ENCODE peak calls at places on chromosome 19, in ten cellular contexts. R is ovary, A is heart right ventricle, Z is pancreas, Y is mucosa of descending colon, J is tibial nerve, H is thyroid gland, W is BE2C, D is Panc1, P is vagina. C is an unnamed sample.

GRCh38 chr19:18637644-18638630 is 1.1 kb downstream of the KLHL26 start:
- DNase-seq in D (no peak), P (no peak), Z (peak; percentile 80), H (peak; percentile 67), J (no peak), W (no peak), Y (peak; percentile 67), A (no peak), R (no peak), C (no peak)

GRCh38 chr19:45078390-45079062 is 534 bp upstream of the GEMIN7 start:
- DNase-seq in P (no peak), H (no peak), R (no peak), Z (no peak), W (no peak), J (no peak), A (no peak), D (no peak), Y (no peak), C (no peak)

GRCh38 chr19:14830702-14831101 is 4.3 kb downstream of the OR7A5 start:
- DNase-seq in Y (no peak), Z (no peak), R (no peak), D (no peak), W (no peak), J (no peak), H (no peak), P (no peak), A (no peak), C (no peak)

GRCh38 chr19:1907563-1908363 is 2.6 kb downstream of the ADAT3 start:
- DNase-seq in A (no peak), W (no peak), D (no peak), H (peak; percentile 16), P (peak; percentile 96), Y (peak; percentile 88), J (no peak), R (peak; percentile 43), Z (peak; percentile 55), C (no peak)

GRCh38 chr19:6683971-6684370 is 14.0 kb upstream of the TNFSF14 start:
- DNase-seq in J (no peak), W (no peak), D (no peak), Z (no peak), P (no peak), R (no peak), Y (peak; percentile 5), A (no peak), H (no peak), C (no peak)

GRCh38 chr19:2003901-2004300 is 11.6 kb downstream of the BTBD2 start:
- DNase-seq in P (no peak), D (no peak), J (no peak), R (no peak), A (no peak), W (no peak), Y (no peak), Z (no peak), H (no peak), C (no peak)

GRCh38 chr19:8569066-8569761 is 8.0 kb downstream of the MYO1F start:
- DNase-seq in W (no peak), A (no peak), Z (peak; percentile 58), P (no peak), Y (peak; percentile 73), D (no peak), J (peak; percentile 50), R (no peak), H (peak; percentile 5), C (peak; percentile 92)

GRCh38 chr19:53977991-53978731 is 13.3 kb upstream of the CACNG6 start:
- DNase-seq in D (peak; percentile 97), W (no peak), A (peak; percentile 72), Z (peak; percentile 46), R (no peak), P (no peak), Y (no peak), J (peak; percentile 25), H (no peak), C (peak; percentile 69)

GRCh38 chr19:2984196-2984490 is 6.8 kb downstream of the TLE6 start:
- DNase-seq in Y (no peak), A (no peak), W (no peak), H (no peak), J (no peak), D (no peak), Z (no peak), P (no peak), R (no peak), C (no peak)

GRCh38 chr19:17436874-17437267 is 11.6 kb downstream of the TMEM221 start:
- DNase-seq in Z (no peak), W (no peak), P (no peak), H (no peak), Y (no peak), J (no peak), D (no peak), A (no peak), R (no peak), C (no peak)

GRCh38 chr19:13032837-13033236 is 37.6 kb downstream of the NFIX start:
- DNase-seq in H (no peak), J (no peak), Z (no peak), A (no peak), Y (no peak), W (no peak), P (no peak), R (no peak), D (no peak), C (no peak)

GRCh38 chr19:2246801-2247361 is 2.2 kb upstream of the AMH start:
- DNase-seq in Z (no peak), J (no peak), W (no peak), D (no peak), P (no peak), A (peak; percentile 73), R (no peak), Y (no peak), H (no peak), C (peak; percentile 57)

GRCh38 chr19:2678043-2678671 is 24.3 kb downstream of the GNG7 start:
- DNase-seq in D (no peak), A (no peak), W (no peak), J (no peak), P (no peak), H (no peak), R (no peak), Y (no peak), Z (no peak), C (no peak)

GRCh38 chr19:45404557-45405434 is at the start of gene PPP1R13L:
- DNase-seq in W (peak; percentile 53), H (peak; percentile 94), R (peak; percentile 52), J (no peak), Y (peak; percentile 95), A (peak; percentile 87), D (peak; percentile 69), Z (peak; percentile 95), P (no peak), C (peak; percentile 82)

GRCh38 chr19:23116802-23117571 is at the start of gene ZNF730:
- DNase-seq in Y (peak; percentile 68), P (no peak), D (no peak), H (peak; percentile 39), J (no peak), A (peak; percentile 37), R (peak; percentile 12), Z (peak; percentile 20), W (peak; percentile 78), C (peak; percentile 83)

GRCh38 chr19:8473652-8474476 is 28.6 kb downstream of the PRAM1 start:
- DNase-seq in Z (no peak), J (no peak), W (no peak), H (no peak), A (no peak), P (no peak), Y (no peak), D (no peak), R (no peak), C (no peak)

GRCh38 chr19:17950310-17951150 is 16.4 kb upstream of the KCNN1 start:
- DNase-seq in H (peak; percentile 21), W (peak; percentile 28), P (no peak), A (no peak), D (no peak), J (no peak), Z (no peak), R (no peak), Y (no peak), C (no peak)

GRCh38 chr19:49869484-49870308 is 2.3 kb upstream of the PNKP start:
- DNase-seq in D (peak; percentile 97), Z (peak; percentile 96), Y (peak; percentile 96), W (peak; percentile 96), H (peak; percentile 96), J (peak; percentile 96), P (no peak), A (peak; percentile 96), R (peak; percentile 95), C (peak; percentile 100)
- TF ChIP-seq CTCF in D (no peak), Z (no peak), Y (peak; percentile 34), W (no peak), H (no peak), J (peak; percentile 63), P (no peak), A (no peak), R (peak; percentile 67), C (no peak)

GRCh38 chr19:35125746-35126623 is 8.9 kb downstream of the LGI4 start:
- DNase-seq in H (no peak), P (no peak), W (no peak), D (no peak), R (no peak), Y (peak; percentile 62), A (no peak), J (no peak), Z (no peak), C (no peak)

GRCh38 chr19:35125270-35125717 is 9.6 kb downstream of the LGI4 start:
- DNase-seq in Z (no peak), J (no peak), D (no peak), A (no peak), P (no peak), R (no peak), W (no peak), H (no peak), Y (peak; percentile 73), C (no peak)

GRCh38 chr19:35122687-35123551 is 7.3 kb downstream of the FXYD3 start:
- DNase-seq in D (no peak), W (no peak), R (no peak), P (no peak), Y (no peak), A (no peak), H (no peak), J (no peak), Z (no peak), C (no peak)

GRCh38 chr19:35123573-35123972 is 8.0 kb downstream of the FXYD3 start:
- DNase-seq in Z (no peak), A (no peak), Y (no peak), R (no peak), J (peak; percentile 67), P (no peak), H (no peak), D (no peak), W (no peak), C (no peak)

GRCh38 chr19:35124098-35125060 is 8.8 kb downstream of the FXYD3 start:
- DNase-seq in Z (peak; percentile 93), D (no peak), Y (peak; percentile 96), W (peak; percentile 94), J (peak; percentile 96), A (peak; percentile 96), H (peak; percentile 92), P (no peak), R (peak; percentile 93), C (peak; percentile 84)
- H3K4me3 ChIP-seq in Z (peak overlapping the region; percentile 39), D (peak overlapping the region; percentile 57), Y (peak overlapping the region; percentile 9), W (peak overlapping the region; percentile 66), J (peak overlapping the region; percentile 56), A (peak overlapping the region; percentile 29), H (peak overlapping the region; percentile 35), P (peak overlapping the region; percentile 44), R (peak overlapping the region; percentile 56), C (peak overlapping the region; percentile 66)

GRCh38 chr19:11680689-11681302 is 58.0 kb downstream of the ZNF823 start:
- DNase-seq in W (no peak), R (no peak), Z (no peak), Y (no peak), J (no peak), A (no peak), D (no peak), H (no peak), P (no peak), C (no peak)
- H3K4me1 ChIP-seq in W (no peaks in the 10 kb centered on the region), R (no peaks in the 10 kb centered on the region), Z (no peaks in the 10 kb centered on the region), Y (no peaks in the 10 kb centered on the region), J (no peaks in the 10 kb centered on the region), A (no peaks in the 10 kb centered on the region), D (no peaks in the 10 kb centered on the region), H (no peaks in the 10 kb centered on the region), P (no peaks in the 10 kb centered on the region), C (no peaks in the 10 kb centered on the region)

GRCh38 chr19:48954595-48955307 is at the start of gene BAX:
- DNase-seq in W (peak; percentile 99), D (peak; percentile 62), H (peak; percentile 97), A (peak; percentile 98), J (peak; percentile 92), P (no peak), Z (peak; percentile 96), Y (peak; percentile 98), R (peak; percentile 95), C (peak; percentile 96)
- TF ChIP-seq CTCF in W (no peak), D (no peak), H (peak; percentile 2), A (peak; percentile 10), J (peak; percentile 35), P (no peak), Z (no peak), Y (no peak), R (peak; percentile 40), C (no peak)